ENCODE peak calls at places on chromosomes 2 and 18, in four cellular contexts. H is neural progenitor cell, B is neural crest cell, A is NCI-H1436. Q is an unnamed sample.
A peak's percentile ranks its signal among the peaks of the same experiment; 100 is the strongest.

GRCh38 chr2:88199912-88200682 is 30.0 kb downstream of the THNSL2 start:
- DNase-seq in H (peak; percentile 74), B (peak; percentile 46), A (no peak), Q (no peak)

GRCh38 chr2:176177580-176178270 is 10.7 kb upstream of the HOXD1 start:
- DNase-seq in H (peak; percentile 52), B (no peak), A (peak; percentile 61), Q (no peak)

GRCh38 chr18:11761553-11761952 is 72.5 kb downstream of the GNAL start:
- DNase-seq in H (peak; percentile 63), B (no peak), A (no peak), Q (no peak)

GRCh38 chr2:242085941-242086621 is 216.6 kb downstream of the RTP5 start:
- DNase-seq in H (no peak), B (no peak), A (no peak), Q (no peak)

GRCh38 chr2:208489687-208490086 is 83.1 kb downstream of the PTH2R start:
- DNase-seq in H (no peak), B (no peak), A (peak; percentile 35), Q (no peak)

GRCh38 chr2:111117666-111118454 is 2.9 kb upstream of the BCL2L11 start:
- DNase-seq in H (peak; percentile 63), B (no peak), A (no peak), Q (peak; percentile 79)

GRCh38 chr2:177171418-177171865 is 41.2 kb upstream of the HNRNPA3 start:
- DNase-seq in H (no peak), B (no peak), A (no peak), Q (no peak)

GRCh38 chr2:207990784-207991183 is 34.5 kb downstream of the PLEKHM3 start:
- DNase-seq in H (no peak), B (no peak), A (no peak), Q (no peak)

GRCh38 chr2:235669983-235670962 is 176.4 kb downstream of the AGAP1 start:
- DNase-seq in H (peak; percentile 92), B (peak; percentile 51), A (peak; percentile 41), Q (no peak)

GRCh38 chr2:103009861-103010260 is 248.0 kb downstream of the TMEM182 start:
- DNase-seq in H (no peak), B (no peak), A (no peak), Q (no peak)

GRCh38 chr18:28834889-28835288 is 658.0 kb upstream of the CDH2 start:
- DNase-seq in H (no peak), B (no peak), A (no peak), Q (peak; percentile 2)

GRCh38 chr2:31654241-31654640 is 73.5 kb upstream of the SRD5A2 start:
- DNase-seq in H (no peak), B (no peak), A (no peak), Q (no peak)

GRCh38 chr2:157349949-157350510 is 24.4 kb upstream of the ERMN start:
- DNase-seq in H (no peak), B (no peak), A (no peak), Q (no peak)

GRCh38 chr2:40087434-40087833 is 308.4 kb upstream of the THUMPD2 start:
- DNase-seq in H (no peak), B (no peak), A (no peak), Q (no peak)

GRCh38 chr18:39825485-39825884 is 2129.5 kb upstream of the PIK3C3 start:
- DNase-seq in H (no peak), B (no peak), A (no peak), Q (no peak)

GRCh38 chr18:67553471-67553870 is 37.0 kb upstream of the DSEL start:
- DNase-seq in H (no peak), B (no peak), A (no peak), Q (no peak)

GRCh38 chr2:187477041-187477440 is 29.0 kb upstream of the CALCRL start:
- DNase-seq in H (no peak), B (no peak), A (no peak), Q (no peak)

GRCh38 chr2:63053889-63054725 is 3.5 kb downstream of the OTX1 start:
- DNase-seq in H (peak; percentile 78), B (peak; percentile 34), A (no peak), Q (no peak)

GRCh38 chr2:14673351-14673875 is 40.9 kb downstream of the LRATD1 start:
- DNase-seq in H (peak; percentile 17), B (no peak), A (no peak), Q (no peak)

GRCh38 chr2:64331846-64332245 is 122.1 kb upstream of the LGALSL start:
- DNase-seq in H (no peak), B (no peak), A (no peak), Q (no peak)